ENCODE peak calls at places on chromosomes 5 and 9, in seven cellular contexts. One of them, this sample, is unnamed. For H3K79me1, the result is how much of the 10 kb centered on the place peaks cover.

GRCh38 chr9:93110400-93110855 is 14.4 kb downstream of the CARD19 start:
- DNase-seq in IMR-90: no peak
- DNase-seq in H1: no peak
- DNase-seq in mesendoderm: no peak
- DNase-seq in H9: no peak
- DNase-seq in trophoblast cell: no peak
- DNase-seq in mesenchymal stem cell: no peak
- DNase-seq in this sample: no peak

GRCh38 chr5:51385214-51385613 is 2.0 kb downstream of the ISL1 start:
- DNase-seq in IMR-90: no peak
- DNase-seq in H1: no peak
- DNase-seq in mesendoderm: no peak
- DNase-seq in H9: no peak
- DNase-seq in trophoblast cell: no peak
- DNase-seq in mesenchymal stem cell: no peak
- DNase-seq in this sample: no peak

GRCh38 chr5:35129276-35129675 is 81.5 kb upstream of the AGXT2 start:
- DNase-seq in IMR-90: peak
- DNase-seq in H1: no peak
- DNase-seq in mesendoderm: no peak
- DNase-seq in H9: no peak
- DNase-seq in trophoblast cell: peak
- DNase-seq in mesenchymal stem cell: peak
- DNase-seq in this sample: no peak

GRCh38 chr9:90827181-90827866 is 25.7 kb downstream of the SYK start:
- DNase-seq in IMR-90: no peak
- DNase-seq in H1: peak
- DNase-seq in mesendoderm: no peak
- DNase-seq in H9: peak
- DNase-seq in trophoblast cell: peak
- DNase-seq in mesenchymal stem cell: no peak
- DNase-seq in this sample: no peak

GRCh38 chr5:169354921-169355320 is 54.0 kb upstream of the SLIT3 start:
- DNase-seq in IMR-90: no peak
- DNase-seq in H1: no peak
- DNase-seq in mesendoderm: no peak
- DNase-seq in H9: no peak
- DNase-seq in trophoblast cell: peak
- DNase-seq in mesenchymal stem cell: no peak
- DNase-seq in this sample: no peak

GRCh38 chr5:1079961-1080360 is 31.9 kb downstream of the SLC12A7 start:
- DNase-seq in IMR-90: no peak
- DNase-seq in H1: no peak
- DNase-seq in mesendoderm: no peak
- DNase-seq in H9: no peak
- DNase-seq in trophoblast cell: no peak
- DNase-seq in mesenchymal stem cell: no peak
- DNase-seq in this sample: no peak

GRCh38 chr5:139178948-139179347 is 19.2 kb downstream of the SIL1 start:
- DNase-seq in IMR-90: peak
- DNase-seq in H1: no peak
- DNase-seq in mesendoderm: peak
- DNase-seq in H9: no peak
- DNase-seq in trophoblast cell: peak
- DNase-seq in mesenchymal stem cell: no peak
- DNase-seq in this sample: peak

GRCh38 chr9:74309654-74310053 is 187.5 kb upstream of the RORB start:
- DNase-seq in IMR-90: no peak
- DNase-seq in H1: no peak
- DNase-seq in mesendoderm: peak
- DNase-seq in H9: no peak
- DNase-seq in trophoblast cell: no peak
- DNase-seq in mesenchymal stem cell: no peak
- DNase-seq in this sample: no peak

GRCh38 chr5:32725994-32726659 is 15.0 kb downstream of the NPR3 start:
- DNase-seq in IMR-90: peak
- DNase-seq in H1: no peak
- DNase-seq in mesendoderm: no peak
- DNase-seq in H9: no peak
- DNase-seq in trophoblast cell: no peak
- DNase-seq in mesenchymal stem cell: peak
- DNase-seq in this sample: no peak

GRCh38 chr5:960551-960950 is 48.1 kb upstream of the NKD2 start:
- DNase-seq in IMR-90: no peak
- DNase-seq in H1: no peak
- DNase-seq in mesendoderm: no peak
- DNase-seq in H9: peak
- DNase-seq in trophoblast cell: no peak
- DNase-seq in mesenchymal stem cell: no peak
- DNase-seq in this sample: no peak

DNA sequence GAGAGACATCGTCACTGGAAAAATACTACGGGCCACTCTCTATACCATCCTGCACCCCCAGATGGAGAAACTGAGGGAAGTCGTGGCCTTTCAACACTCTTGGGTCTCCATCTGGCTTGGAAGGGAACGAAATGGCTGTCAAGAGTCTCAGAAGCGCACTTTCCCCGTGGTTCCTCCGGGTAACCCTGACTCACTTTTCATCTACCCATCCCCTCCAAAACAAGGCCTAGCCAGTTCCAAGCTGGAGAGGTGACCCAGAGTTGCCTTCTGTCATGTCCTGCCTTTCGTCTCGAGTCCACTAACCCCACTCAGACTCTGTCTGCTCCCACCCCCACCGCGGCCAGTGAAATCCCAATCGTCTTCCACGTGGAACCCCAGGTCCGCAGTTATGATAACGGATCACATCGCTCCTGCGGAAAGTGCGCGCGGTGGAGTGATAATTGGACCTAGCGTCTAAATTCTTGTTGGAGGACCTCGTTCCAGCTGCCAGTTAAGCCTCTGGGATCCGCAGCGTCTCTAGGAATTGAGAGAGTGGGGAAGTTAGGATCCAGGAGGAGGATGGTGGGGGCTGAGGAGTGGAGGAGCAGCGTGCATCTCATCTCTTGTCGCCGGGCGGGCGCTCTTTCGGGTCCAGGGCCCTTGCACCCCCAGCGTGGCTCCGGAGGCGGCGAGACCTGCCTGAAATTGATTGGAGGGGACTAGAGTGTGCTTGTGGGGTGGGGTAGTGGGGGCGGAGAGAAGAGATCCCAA is 4.6 kb downstream of the CDKN2A start:
- DNase-seq in IMR-90: no peak
- DNase-seq in H1: peak
- DNase-seq in mesendoderm: peak
- DNase-seq in H9: peak
- DNase-seq in trophoblast cell: no peak
- DNase-seq in mesenchymal stem cell: no peak
- DNase-seq in this sample: no peak
- H3K79me1 ChIP-seq in IMR-90: under half
- H3K79me1 ChIP-seq in H1: under half
- H3K79me1 ChIP-seq in mesendoderm: under half
- H3K79me1 ChIP-seq in H9: under half
- H3K79me1 ChIP-seq in trophoblast cell: under half
- H3K79me1 ChIP-seq in mesenchymal stem cell: under half
- H3K79me1 ChIP-seq in this sample: under half

DNA sequence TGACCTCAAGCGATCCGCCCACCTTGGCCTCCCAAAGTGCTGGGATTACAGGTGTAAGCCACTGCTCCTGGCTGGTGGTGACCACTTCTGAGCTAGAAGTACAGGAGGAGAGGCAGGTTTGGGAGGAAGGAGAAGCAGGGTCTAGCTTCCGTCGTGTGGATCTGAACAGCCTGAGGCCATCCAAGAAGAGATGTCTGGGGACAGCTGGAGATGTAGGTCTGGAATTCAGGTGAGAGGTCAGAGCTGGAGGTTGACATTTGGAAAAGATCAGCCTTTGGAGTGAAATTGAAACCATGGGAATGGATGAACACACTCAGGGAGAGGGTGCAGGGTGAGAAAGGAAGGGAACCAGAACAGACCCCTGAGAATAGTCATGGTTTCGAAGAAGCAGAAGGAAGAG is 33.2 kb upstream of the GGTA1 start:
- DNase-seq in IMR-90: no peak
- DNase-seq in H1: no peak
- DNase-seq in mesendoderm: no peak
- DNase-seq in H9: no peak
- DNase-seq in trophoblast cell: peak
- DNase-seq in mesenchymal stem cell: no peak
- DNase-seq in this sample: no peak
- H2BK5ac ChIP-seq in IMR-90: no peak
- H2BK5ac ChIP-seq in H1: no peak
- H2BK5ac ChIP-seq in mesendoderm: no peak
- H2BK5ac ChIP-seq in H9: no peak
- H2BK5ac ChIP-seq in trophoblast cell: no peak
- H2BK5ac ChIP-seq in mesenchymal stem cell: no peak
- H2BK5ac ChIP-seq in this sample: no peak

DNA sequence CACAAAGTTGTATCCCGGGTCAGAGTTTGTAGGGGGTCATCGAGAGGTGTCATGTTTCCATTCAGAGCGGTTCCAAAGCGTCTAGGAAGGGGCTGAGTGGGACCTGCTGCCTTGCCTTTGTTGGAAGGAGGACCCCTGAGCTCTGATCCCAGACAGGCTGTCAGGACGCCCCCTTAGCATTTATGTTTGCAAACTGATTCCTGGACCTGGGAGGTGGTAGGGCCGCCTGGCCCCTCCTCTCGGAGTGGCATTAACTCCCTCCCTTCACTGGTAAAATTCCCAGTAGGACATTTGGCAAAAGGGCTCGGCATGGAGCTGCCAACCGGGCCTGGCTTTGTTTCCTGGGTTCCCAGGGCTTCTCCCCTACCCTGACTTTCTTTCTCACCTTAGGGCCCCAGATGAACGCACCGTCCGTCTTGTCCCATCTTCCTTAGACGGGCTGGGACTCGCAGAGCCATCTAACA is 2.5 kb downstream of the JADE2 start:
- DNase-seq in IMR-90: no peak
- DNase-seq in H1: no peak
- DNase-seq in mesendoderm: no peak
- DNase-seq in H9: no peak
- DNase-seq in trophoblast cell: no peak
- DNase-seq in mesenchymal stem cell: no peak
- DNase-seq in this sample: no peak
- H3K79me1 ChIP-seq in IMR-90: half or more
- H3K79me1 ChIP-seq in H1: under half
- H3K79me1 ChIP-seq in mesendoderm: under half
- H3K79me1 ChIP-seq in H9: under half
- H3K79me1 ChIP-seq in trophoblast cell: under half
- H3K79me1 ChIP-seq in mesenchymal stem cell: under half
- H3K79me1 ChIP-seq in this sample: under half

DNA sequence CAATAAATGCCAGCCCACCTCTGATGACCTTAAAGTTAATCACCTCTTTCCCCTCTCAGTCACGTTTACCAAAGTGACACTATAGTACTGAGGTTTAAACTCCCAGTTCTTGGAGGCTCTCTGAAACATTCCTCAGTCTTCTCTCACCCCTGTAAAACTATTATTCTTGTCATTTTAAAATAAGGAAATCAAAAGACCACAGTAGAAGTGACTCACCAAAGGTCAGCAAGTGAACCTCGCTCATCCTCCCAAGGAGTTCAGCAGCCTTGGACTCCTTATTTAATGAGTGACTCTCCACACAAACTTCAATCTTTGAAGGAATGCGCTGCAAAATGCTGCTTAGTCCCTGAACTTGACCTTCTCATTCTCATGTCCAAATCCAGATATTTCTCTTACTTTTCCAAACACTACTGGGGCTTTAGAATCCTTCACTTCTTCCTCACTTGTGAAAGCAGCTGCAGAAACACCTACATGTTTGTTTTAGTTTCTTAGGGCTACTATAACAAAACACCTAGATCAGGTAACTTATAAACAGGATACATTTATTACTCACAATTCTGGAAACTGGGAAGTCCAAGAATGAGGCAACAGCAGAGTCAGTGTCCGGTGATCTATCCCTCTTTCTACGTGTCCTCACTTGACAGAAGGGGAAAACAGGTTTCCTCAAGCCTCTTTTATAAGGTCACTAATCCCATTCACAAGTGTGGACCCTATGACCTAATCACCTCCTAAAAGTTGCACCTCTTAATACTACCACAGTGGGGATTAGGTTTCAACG is 103.9 kb downstream of the PIK3R1 start:
- DNase-seq in IMR-90: peak
- DNase-seq in H1: no peak
- DNase-seq in mesendoderm: no peak
- DNase-seq in H9: no peak
- DNase-seq in trophoblast cell: no peak
- DNase-seq in mesenchymal stem cell: peak
- DNase-seq in this sample: no peak
- H2BK5ac ChIP-seq in IMR-90: no peak
- H2BK5ac ChIP-seq in H1: no peak
- H2BK5ac ChIP-seq in mesendoderm: no peak
- H2BK5ac ChIP-seq in H9: no peak
- H2BK5ac ChIP-seq in trophoblast cell: no peak
- H2BK5ac ChIP-seq in mesenchymal stem cell: no peak
- H2BK5ac ChIP-seq in this sample: no peak

GRCh38 chr9:126652140-126652558 is 38.4 kb downstream of the LMX1B start:
- DNase-seq in IMR-90: no peak
- DNase-seq in H1: no peak
- DNase-seq in mesendoderm: peak
- DNase-seq in H9: no peak
- DNase-seq in trophoblast cell: no peak
- DNase-seq in mesenchymal stem cell: no peak
- DNase-seq in this sample: no peak
- H3K79me1 ChIP-seq in IMR-90: under half
- H3K79me1 ChIP-seq in H1: under half
- H3K79me1 ChIP-seq in mesendoderm: under half
- H3K79me1 ChIP-seq in H9: under half
- H3K79me1 ChIP-seq in trophoblast cell: under half
- H3K79me1 ChIP-seq in mesenchymal stem cell: under half
- H3K79me1 ChIP-seq in this sample: under half

GRCh38 chr9:10130061-10130675 is 482.6 kb downstream of the PTPRD start:
- DNase-seq in IMR-90: peak
- DNase-seq in H1: no peak
- DNase-seq in mesendoderm: no peak
- DNase-seq in H9: no peak
- DNase-seq in trophoblast cell: no peak
- DNase-seq in mesenchymal stem cell: peak
- DNase-seq in this sample: no peak

GRCh38 chr9:10127867-10128266 is 484.9 kb downstream of the PTPRD start:
- DNase-seq in IMR-90: peak
- DNase-seq in H1: no peak
- DNase-seq in mesendoderm: no peak
- DNase-seq in H9: no peak
- DNase-seq in trophoblast cell: no peak
- DNase-seq in mesenchymal stem cell: no peak
- DNase-seq in this sample: no peak
- H2BK5ac ChIP-seq in IMR-90: no peak
- H2BK5ac ChIP-seq in H1: no peak
- H2BK5ac ChIP-seq in mesendoderm: no peak
- H2BK5ac ChIP-seq in H9: no peak
- H2BK5ac ChIP-seq in trophoblast cell: no peak
- H2BK5ac ChIP-seq in mesenchymal stem cell: no peak
- H2BK5ac ChIP-seq in this sample: no peak

GRCh38 chr9:70011366-70011765 is 32.3 kb upstream of the MAMDC2 start:
- DNase-seq in IMR-90: peak
- DNase-seq in H1: no peak
- DNase-seq in mesendoderm: no peak
- DNase-seq in H9: no peak
- DNase-seq in trophoblast cell: peak
- DNase-seq in mesenchymal stem cell: peak
- DNase-seq in this sample: no peak
- H3K79me1 ChIP-seq in IMR-90: under half
- H3K79me1 ChIP-seq in H1: under half
- H3K79me1 ChIP-seq in mesendoderm: under half
- H3K79me1 ChIP-seq in H9: under half
- H3K79me1 ChIP-seq in trophoblast cell: under half
- H3K79me1 ChIP-seq in mesenchymal stem cell: under half
- H3K79me1 ChIP-seq in this sample: under half